ENCODE peak calls at places on chromosomes 6 and 20, in six cellular contexts. Q is Peyer's patch, V is A549, T is IMR-90, Y is tibial nerve, Z is right lobe of liver. N is an unnamed sample.

GRCh38 chr6:3899061-3899460 is 49.9 kb downstream of the FAM50B start:
- DNase-seq in T (no peak), V (no peak), Z (no peak), Y (no peak), Q (no peak), N (no peak)

GRCh38 chr6:88494401-88495140 is 328.4 kb upstream of the CNR1 start:
- DNase-seq in V (no peak), T (no peak), Q (no peak), Y (no peak), Z (no peak), N (no peak)

GRCh38 chr20:37505263-37506165 is 15.5 kb upstream of the NNAT start:
- DNase-seq in V (no peak), Q (no peak), Z (peak), Y (no peak), T (no peak), N (no peak)

GRCh38 chr6:132995432-132995831 is 181.1 kb downstream of the RPS12 start:
- DNase-seq in Q (no peak), Y (no peak), T (peak), V (no peak), Z (no peak), N (no peak)

GRCh38 chr6:166592818-166593217 is 6.3 kb upstream of the RAMACL start:
- DNase-seq in Z (no peak), Y (no peak), V (no peak), Q (no peak), T (peak), N (no peak)

GRCh38 chr6:47188588-47189021 is 121.1 kb downstream of the TNFRSF21 start:
- DNase-seq in Y (no peak), Q (no peak), Z (no peak), V (peak), T (peak), N (no peak)

GRCh38 chr20:48661575-48662473 is 166.0 kb downstream of the PREX1 start:
- DNase-seq in V (no peak), T (no peak), Y (no peak), Q (no peak), Z (no peak), N (no peak)

GRCh38 chr6:72716916-72717315 is 95.1 kb downstream of the KCNQ5 start:
- DNase-seq in Z (no peak), Y (no peak), Q (no peak), V (no peak), T (no peak), N (no peak)

GRCh38 chr20:9112541-9113515 is 43.9 kb downstream of the PLCB4 start:
- DNase-seq in Y (no peak), V (no peak), Q (no peak), T (peak), Z (no peak), N (no peak)

GRCh38 chr6:142328070-142328469 is 26.3 kb downstream of the ADGRG6 start:
- DNase-seq in Z (no peak), Y (no peak), Q (no peak), V (no peak), T (no peak), N (no peak)

GRCh38 chr6:53862517-53863457 is 68.0 kb downstream of the LRRC1 start:
- DNase-seq in Z (no peak), Y (no peak), T (peak), Q (no peak), V (no peak), N (no peak)

GRCh38 chr20:51695574-51696303 is 72.5 kb downstream of the ATP9A start:
- DNase-seq in Y (no peak), Q (no peak), T (peak), V (peak), Z (no peak), N (no peak)

GRCh38 chr6:98927534-98927933 is 20.2 kb downstream of the FBXL4 start:
- DNase-seq in Y (no peak), Q (no peak), Z (peak), T (no peak), V (no peak), N (no peak)

GRCh38 chr6:159279790-159280277 is 110.6 kb downstream of the FNDC1 start:
- DNase-seq in V (peak), Q (no peak), Y (no peak), T (no peak), Z (no peak), N (no peak)

GRCh38 chr6:130600880-130601341 is 226.3 kb upstream of the SMLR1 start:
- DNase-seq in T (peak), Z (no peak), Q (no peak), Y (no peak), V (no peak), N (no peak)

GRCh38 chr20:41316009-41316408 is 1.5 kb downstream of the ZHX3 start:
- DNase-seq in T (no peak), Q (no peak), Z (peak), V (no peak), Y (no peak), N (peak)

GRCh38 chr6:36033935-36034334 is 6.3 kb downstream of the MAPK14 start:
- DNase-seq in Y (no peak), Z (no peak), V (peak), Q (no peak), T (peak), N (peak)

GRCh38 chr6:149840345-149841075 is 23.6 kb downstream of the LRP11 start:
- DNase-seq in Z (peak), T (peak), Q (peak), Y (peak), V (peak), N (peak)

GRCh38 chr6:149140137-149140909 is 177.2 kb upstream of the TAB2 start:
- DNase-seq in T (no peak), V (no peak), Q (no peak), Z (no peak), Y (no peak), N (peak)

GRCh38 chr20:39049684-39050554 is 87.8 kb downstream of the DHX35 start:
- DNase-seq in V (peak), Q (peak), T (peak), Y (peak), Z (peak), N (peak)

GRCh38 chr20:61240814-61241213 is 11.2 kb upstream of the CDH4 start:
- DNase-seq in Q (no peak), Z (no peak), Y (no peak), T (no peak), V (no peak), N (no peak)

GRCh38 chr6:50966532-50966931 is 147.9 kb downstream of the TFAP2B start:
- DNase-seq in Y (no peak), Z (no peak), T (no peak), V (no peak), Q (no peak), N (no peak)

GRCh38 chr20:37545516-37545915 is 17.8 kb upstream of the BLCAP start:
- DNase-seq in T (no peak), Z (no peak), Q (no peak), Y (no peak), V (no peak), N (no peak)

GRCh38 chr6:436308-437041 is 44.9 kb downstream of the IRF4 start:
- DNase-seq in Y (no peak), Q (no peak), Z (no peak), T (peak), V (no peak), N (no peak)

GRCh38 chr6:22271044-22271443 is 25.8 kb downstream of the PRL start:
- DNase-seq in Q (no peak), V (no peak), Y (no peak), T (peak), Z (no peak), N (no peak)

GRCh38 chr20:18048191-18048590 is 9.5 kb downstream of the OVOL2 start:
- DNase-seq in V (no peak), Z (no peak), T (no peak), Q (no peak), Y (no peak), N (no peak)

GRCh38 chr6:31713991-31714684 is 1.0 kb upstream of the LY6G6D start:
- DNase-seq in Q (no peak), Z (no peak), Y (no peak), T (no peak), V (no peak), N (no peak)

GRCh38 chr6:27892596-27893058 is 19.6 kb downstream of the OR2B2 start:
- DNase-seq in Y (no peak), T (peak), Q (no peak), Z (no peak), V (no peak), N (no peak)

GRCh38 chr6:27894839-27895762 is 17.1 kb downstream of the OR2B2 start:
- DNase-seq in Z (peak), T (peak), V (peak), Y (no peak), Q (peak), N (peak)

GRCh38 chr6:27893059-27893835 is 18.9 kb downstream of the OR2B2 start:
- DNase-seq in T (peak), V (peak), Q (peak), Y (peak), Z (peak), N (peak)

GRCh38 chr6:27896398-27896796 is 15.8 kb downstream of the OR2B2 start:
- DNase-seq in Z (no peak), Q (no peak), T (no peak), V (no peak), Y (no peak), N (no peak)

DNA sequence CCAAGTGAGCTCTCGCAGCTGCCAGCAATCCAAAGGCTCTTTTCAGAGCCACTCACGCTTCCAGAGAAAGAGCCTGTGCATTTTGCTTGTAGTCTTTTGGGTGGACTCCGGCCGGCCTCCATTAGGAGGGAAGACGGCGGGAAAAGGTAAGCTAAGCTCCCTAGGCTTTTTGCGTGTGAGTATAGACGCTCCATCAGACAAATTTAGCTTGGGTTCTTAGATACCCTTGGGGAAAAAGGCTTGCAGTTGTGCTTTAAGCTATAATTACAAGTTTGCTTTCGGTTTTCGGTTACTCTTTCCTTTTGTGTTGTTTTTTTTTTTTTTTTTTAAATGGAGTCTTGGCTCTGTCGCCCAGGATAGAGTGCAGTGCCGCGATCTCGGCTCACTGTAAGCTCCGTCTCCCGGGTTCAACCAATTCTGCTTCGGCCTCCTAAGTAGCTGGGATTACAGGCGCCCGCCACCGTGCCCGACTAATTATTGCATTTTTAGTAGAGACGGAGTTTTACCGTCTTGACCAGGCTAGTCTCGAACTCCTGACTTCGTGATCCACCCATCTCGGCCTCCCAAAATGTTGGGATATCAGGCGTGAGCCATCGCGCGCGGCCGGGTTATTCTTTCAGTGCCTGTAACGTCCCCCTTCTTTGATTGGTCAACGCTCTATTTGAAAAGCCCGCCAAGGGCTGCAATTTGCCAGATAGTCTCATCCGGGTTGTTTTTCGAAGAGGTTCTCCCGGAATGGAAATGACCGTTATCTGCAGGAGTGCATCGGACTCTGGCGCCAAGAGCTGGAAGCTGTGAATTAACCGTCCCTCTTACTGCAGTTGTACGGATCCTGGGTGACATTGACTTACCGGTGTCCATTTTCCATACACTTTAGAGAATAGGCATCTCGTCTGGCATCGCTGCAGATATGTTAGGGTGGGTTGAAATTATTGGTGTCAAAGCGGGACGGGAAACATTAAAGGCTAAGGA is 18.1 kb downstream of the OR2B2 start:
- DNase-seq in Q (peak), V (peak), Z (peak), T (peak), Y (peak), N (peak)
- TF ChIP-seq POLR2A in Q (no peak), V (peak), Z (peak), T (no peak), Y (no peak), N (no peak)

GRCh38 chr6:96554559-96554958 is 8.4 kb upstream of the FHL5 start:
- DNase-seq in T (no peak), Q (no peak), Z (no peak), Y (no peak), V (no peak), N (no peak)
- TF ChIP-seq POLR2A in T (no peak), Q (no peak), Z (no peak), Y (no peak), V (no peak), N (no peak)

DNA sequence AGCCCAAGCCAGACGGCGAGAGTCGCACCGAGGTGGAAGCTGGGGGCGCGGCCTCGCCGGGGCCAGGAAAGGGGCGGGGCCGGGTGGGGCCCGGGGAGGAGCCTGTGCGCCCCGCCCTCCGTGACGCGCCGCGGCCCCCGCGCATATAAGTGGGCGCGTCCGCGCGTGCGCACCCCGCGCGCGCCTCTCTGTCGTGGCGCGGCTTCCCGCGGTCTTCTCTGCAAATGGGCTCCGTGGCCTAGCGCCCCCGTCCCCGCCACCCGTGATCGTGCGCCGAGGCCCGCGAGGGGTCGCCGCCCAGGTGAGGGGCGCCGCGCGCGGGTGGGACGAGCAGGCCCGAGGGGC is at the start of gene PPDPF:
- DNase-seq in V (peak), Y (peak), Q (peak), Z (peak), T (peak), N (peak)
- TF ChIP-seq POLR2A in V (peak), Y (peak), Q (peak), Z (peak), T (peak), N (peak)

GRCh38 chr20:62623488-62624324 is 18.6 kb upstream of the SLCO4A1 start:
- DNase-seq in Z (peak), V (peak), T (peak), Q (peak), Y (peak), N (peak)
- TF ChIP-seq POLR2A in Z (peak), V (peak), T (no peak), Q (peak), Y (peak), N (peak)

GRCh38 chr6:139987091-139987490 is 612.6 kb upstream of the CITED2 start:
- DNase-seq in V (no peak), T (no peak), Z (no peak), Y (no peak), Q (no peak), N (no peak)

GRCh38 chr6:139990865-139991264 is 616.4 kb upstream of the CITED2 start:
- DNase-seq in Z (no peak), Q (no peak), V (no peak), Y (no peak), T (peak), N (no peak)

GRCh38 chr6:139985236-139985815 is 610.9 kb upstream of the CITED2 start:
- DNase-seq in T (no peak), Z (no peak), V (no peak), Q (no peak), Y (no peak), N (no peak)

GRCh38 chr6:139988702-139989101 is 614.3 kb upstream of the CITED2 start:
- DNase-seq in Y (no peak), Q (no peak), Z (no peak), T (no peak), V (no peak), N (no peak)

DNA sequence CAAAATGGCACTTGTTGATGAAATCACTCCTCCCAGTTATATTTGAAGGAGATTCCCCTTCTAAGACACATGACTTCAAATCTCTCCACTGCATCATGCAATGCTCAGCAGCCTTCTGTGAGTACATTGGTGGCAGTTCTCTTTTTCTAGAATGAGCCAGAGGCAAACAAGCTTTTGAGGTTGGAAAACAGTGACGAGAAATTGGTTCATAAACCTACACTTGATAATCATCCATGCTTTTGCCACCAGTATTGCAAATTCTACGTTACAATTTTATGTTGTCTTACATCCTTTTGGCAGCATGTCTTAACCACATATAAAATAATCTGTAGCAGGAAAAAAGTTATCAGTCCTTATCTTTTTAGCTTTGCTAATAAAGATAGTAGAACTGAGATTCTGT is 615.8 kb upstream of the CITED2 start:
- DNase-seq in Z (no peak), Y (no peak), T (no peak), V (no peak), Q (no peak), N (no peak)
- TF ChIP-seq POLR2A in Z (no peak), Y (no peak), T (no peak), V (no peak), Q (no peak), N (no peak)

GRCh38 chr6:30683980-30684338 is 2.5 kb downstream of the PPP1R18 start:
- DNase-seq in Y (no peak), V (no peak), T (no peak), Z (no peak), Q (no peak), N (no peak)

GRCh38 chr6:30683137-30683979 is 3.1 kb downstream of the PPP1R18 start:
- DNase-seq in V (no peak), Y (no peak), Z (no peak), T (no peak), Q (no peak), N (no peak)

GRCh38 chr6:30684386-30685156 is 1.9 kb downstream of the PPP1R18 start:
- DNase-seq in V (no peak), T (peak), Z (peak), Y (no peak), Q (peak), N (no peak)

GRCh38 chr6:30681696-30682180 is 4.7 kb downstream of the PPP1R18 start:
- DNase-seq in V (no peak), Y (no peak), Q (no peak), Z (no peak), T (no peak), N (no peak)

GRCh38 chr6:30682181-30683117 is 4.0 kb downstream of the PPP1R18 start:
- DNase-seq in Y (peak), T (peak), Q (peak), Z (peak), V (peak), N (no peak)
- TF ChIP-seq POLR2A in Y (peak), T (peak), Q (peak), Z (no peak), V (peak), N (peak)